ENCODE peak calls at places on chromosomes 4 and X, in five cellular contexts. I is central memory CD4-positive, alpha-beta T cell; J is GM04504; X is fibroblast of the conjunctiva; B is stimulated activated CD8-positive, alpha-beta memory T cell treated with anti-CD3 and anti-CD28 coated beads, Interleukin-15, amount 100 ng/mL, for 24 hours. O is an unnamed sample.
A peak's percentile ranks its signal among the peaks of the same experiment; 100 is the strongest.

GRCh38 chrX:2969021-2969420 is 37.3 kb upstream of the ARSH start:
- DNase-seq in X (no peak), J (no peak), B (no peak), I (no peak), O (no peak)

GRCh38 chrX:47047989-47048388 is 30.3 kb upstream of the RGN start:
- DNase-seq in J (no peak), I (no peak), X (no peak), B (no peak), O (no peak)

GRCh38 chr4:100982345-100982744 is 365.0 kb downstream of the PPP3CA start:
- DNase-seq in X (no peak), J (no peak), B (no peak), I (no peak), O (no peak)

GRCh38 chr4:155039162-155039561 is 169.3 kb upstream of the NPY2R start:
- DNase-seq in J (no peak), B (no peak), I (no peak), X (no peak), O (no peak)

GRCh38 chr4:94641702-94642560 is 115.8 kb upstream of the BMPR1B start:
- DNase-seq in J (peak; percentile 19), X (no peak), B (no peak), I (no peak), O (no peak)

GRCh38 chr4:165079476-165079875 is 25.8 kb downstream of the TRIM75 start:
- DNase-seq in B (no peak), X (no peak), J (no peak), I (no peak), O (no peak)

GRCh38 chr4:13548984-13549546 is 4.8 kb upstream of the NKX3-2 start:
- DNase-seq in B (peak; percentile 94), I (peak; percentile 68), X (peak; percentile 62), J (peak; percentile 31), O (peak; percentile 64)

GRCh38 chrX:44580466-44580865 is 37.8 kb upstream of the FUNDC1 start:
- DNase-seq in X (peak; percentile 14), B (no peak), J (peak; percentile 35), I (no peak), O (no peak)

GRCh38 chrX:48532201-48532600 is 7.3 kb upstream of the TBC1D25 start:
- DNase-seq in B (no peak), J (no peak), X (no peak), I (no peak), O (no peak)

GRCh38 chr4:1711055-1711905 is 839 bp downstream of the SLBP start:
- DNase-seq in B (no peak), J (peak; percentile 29), I (no peak), X (no peak), O (no peak)

GRCh38 chr4:70133473-70133872 is 20.6 kb upstream of the PRR27 start:
- DNase-seq in I (no peak), J (no peak), X (no peak), B (no peak), O (no peak)

GRCh38 chr4:157550028-157550427 is 329.5 kb downstream of the GRIA2 start:
- DNase-seq in J (no peak), X (no peak), B (no peak), I (no peak), O (no peak)

GRCh38 chr4:166042510-166043055 is 169.5 kb downstream of the TLL1 start:
- DNase-seq in X (no peak), I (no peak), B (no peak), J (no peak), O (no peak)

GRCh38 chr4:123977623-123978022 is 581.0 kb downstream of the SPRY1 start:
- DNase-seq in B (no peak), X (no peak), J (no peak), I (no peak), O (no peak)

GRCh38 chr4:82652062-82652461 is 90.3 kb upstream of the TMEM150C start:
- DNase-seq in X (no peak), B (no peak), J (peak; percentile 2), I (no peak), O (no peak)

GRCh38 chrX:52359614-52360232 is 9.1 kb upstream of the XAGE2 start:
- DNase-seq in B (no peak), X (peak; percentile 6), J (no peak), I (no peak), O (no peak)

GRCh38 chr4:7852568-7853185 is 87.0 kb downstream of the AFAP1 start:
- DNase-seq in I (no peak), X (no peak), J (no peak), B (no peak), O (no peak)

GRCh38 chrX:13043938-13044337 is 482 bp downstream of the FAM9C start:
- DNase-seq in I (no peak), J (no peak), B (no peak), X (no peak), O (no peak)

GRCh38 chrX:16488959-16489358 is 161.0 kb upstream of the S100G start:
- DNase-seq in B (no peak), X (no peak), J (no peak), I (no peak), O (no peak)

GRCh38 chrX:96752776-96753175 is 68.1 kb downstream of the DIAPH2 start:
- DNase-seq in J (no peak), B (no peak), X (no peak), I (no peak), O (no peak)

GRCh38 chr4:94650690-94651089 is 107.1 kb upstream of the BMPR1B start:
- DNase-seq in B (no peak), J (no peak), X (no peak), I (no peak), O (no peak)

GRCh38 chr4:153464068-153464467 is 2.1 kb upstream of the TMEM131L start:
- DNase-seq in B (no peak), J (no peak), I (no peak), X (no peak), O (no peak)

GRCh38 chr4:150145090-150145949 is 67.1 kb downstream of the DCLK2 start:
- DNase-seq in J (no peak), X (no peak), B (no peak), I (no peak), O (no peak)

GRCh38 chr4:101835121-101835904 is 44.8 kb downstream of the BANK1 start:
- DNase-seq in X (peak; percentile 32), B (no peak), J (peak; percentile 21), I (no peak), O (no peak)

GRCh38 chr4:21795091-21795490 is 153.5 kb downstream of the KCNIP4 start:
- DNase-seq in J (no peak), X (no peak), I (no peak), B (no peak), O (no peak)

GRCh38 chr4:128803783-128804182 is 5.7 kb upstream of the JADE1 start:
- DNase-seq in I (peak; percentile 45), B (no peak), X (no peak), J (no peak), O (peak; percentile 51)

GRCh38 chrX:54178100-54178940 is 4.7 kb downstream of the FAM120C start:
- DNase-seq in J (no peak), X (peak; percentile 80), I (no peak), B (no peak), O (no peak)

GRCh38 chr4:53640576-53641459 is 49.5 kb upstream of the LNX1 start:
- DNase-seq in I (no peak), X (no peak), B (no peak), J (no peak), O (no peak)

GRCh38 chr4:41442818-41443217 is 95.1 kb upstream of the LIMCH1 start:
- DNase-seq in X (no peak), B (no peak), J (no peak), I (no peak), O (no peak)

O was measured in naive thymus-derived CD4-positive, alpha-beta T cell.